ENCODE peak calls at places on chromosomes 1 and 21, in four cellular contexts. F is MM.1S, J is BE2C, A is breast epithelium. Q is an unnamed sample.
A peak's percentile ranks its signal among the peaks of the same experiment; 100 is the strongest.

GRCh38 chr1:232704694-232705680 is 75.1 kb upstream of the SIPA1L2 start:
- DNase-seq in J (peak; percentile 43), F (no peak), A (no peak), Q (no peak)

GRCh38 chr1:180854456-180854855 is 58.2 kb upstream of the KIAA1614 start:
- DNase-seq in F (no peak), J (no peak), A (no peak), Q (no peak)

GRCh38 chr1:226659641-226660040 is 79.4 kb downstream of the ITPKB start:
- DNase-seq in J (no peak), F (no peak), A (no peak), Q (no peak)

GRCh38 chr1:2355408-2356261 is 35.7 kb downstream of the MORN1 start:
- DNase-seq in F (no peak), J (peak; percentile 2), A (no peak), Q (no peak)

GRCh38 chr1:62384276-62385005 is 52.4 kb upstream of the USP1 start:
- DNase-seq in A (no peak), F (no peak), J (peak; percentile 71), Q (no peak)

GRCh38 chr1:101366513-101367215 is 129.8 kb downstream of the S1PR1 start:
- DNase-seq in J (no peak), F (no peak), A (no peak), Q (no peak)

GRCh38 chr1:21050031-21050430 is 126.7 kb downstream of the EIF4G3 start:
- DNase-seq in J (no peak), F (no peak), A (no peak), Q (no peak)

GRCh38 chr1:209926045-209926444 is 12.0 kb upstream of the SYT14 start:
- DNase-seq in A (no peak), F (no peak), J (peak; percentile 72), Q (no peak)

GRCh38 chr1:95340056-95340455 is 106.0 kb downstream of the RWDD3 start:
- DNase-seq in J (no peak), F (no peak), A (no peak), Q (no peak)

GRCh38 chr21:20802631-20803260 is 195.5 kb upstream of the NCAM2 start:
- DNase-seq in J (peak; percentile 18), F (no peak), A (no peak), Q (no peak)

GRCh38 chr1:84613887-84614286 is 39.6 kb upstream of the CTBS start:
- DNase-seq in A (no peak), J (no peak), F (no peak), Q (no peak)

DNA sequence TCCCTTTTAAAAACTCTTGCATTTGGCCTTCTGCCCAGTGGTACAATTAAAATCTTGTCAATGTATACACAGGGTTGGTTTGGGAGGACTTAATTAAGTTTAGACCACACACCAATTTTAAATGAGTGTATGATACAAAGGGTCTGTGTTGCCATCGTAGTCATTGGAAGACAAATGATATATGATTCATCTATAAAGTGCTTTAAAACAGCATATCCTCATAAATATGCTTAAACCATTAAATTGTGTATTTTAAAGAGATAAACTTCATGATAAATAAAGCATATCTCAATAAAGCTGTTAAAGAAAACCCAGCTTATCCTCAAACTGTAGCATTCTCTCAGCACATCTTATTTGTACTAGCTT is 69.5 kb downstream of the LUZP1 start:
- DNase-seq in F (no peak), J (no peak), A (no peak), Q (no peak)
- H3K4me1 ChIP-seq in F (no peaks in the 10 kb centered on the region), J (no peaks in the 10 kb centered on the region), A (peaks cover 5% of the 10 kb centered on the region), Q (peaks cover 36% of the 10 kb centered on the region)

GRCh38 chr1:204446413-204447111 is 34.9 kb upstream of the PPP1R15B start:
- DNase-seq in F (peak; percentile 82), A (no peak), J (peak; percentile 89), Q (peak; percentile 57)

GRCh38 chr1:204448321-204448964 is 36.8 kb upstream of the PPP1R15B start:
- DNase-seq in J (no peak), A (no peak), F (no peak), Q (no peak)

GRCh38 chr1:204448991-204449390 is 37.4 kb upstream of the PPP1R15B start:
- DNase-seq in F (no peak), A (no peak), J (no peak), Q (no peak)

GRCh38 chr1:204447220-204447619 is 35.6 kb upstream of the PPP1R15B start:
- DNase-seq in J (no peak), F (no peak), A (no peak), Q (no peak)

DNA sequence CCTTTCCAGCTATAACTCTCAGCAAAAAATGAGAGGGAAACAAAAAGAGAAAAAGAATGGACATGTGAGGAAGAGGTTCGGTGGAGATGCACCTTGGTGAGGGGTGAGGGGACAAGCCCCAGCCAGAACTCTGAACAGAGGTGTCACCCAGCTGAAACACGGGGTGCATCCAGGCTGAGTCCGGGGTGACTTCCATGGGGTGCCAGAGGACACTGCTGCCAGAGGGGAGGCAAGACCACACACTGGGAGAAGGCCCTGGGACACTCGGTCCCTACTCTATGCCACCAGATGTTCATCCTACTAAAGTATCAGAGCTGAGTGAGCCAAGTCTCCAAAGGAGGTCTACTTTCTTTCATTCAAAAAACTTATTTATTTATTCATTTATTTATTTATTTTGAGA is 36.1 kb upstream of the PPP1R15B start:
- DNase-seq in A (no peak), F (no peak), J (no peak), Q (no peak)
- H3K4me1 ChIP-seq in A (peaks cover 9% of the 10 kb centered on the region), F (peaks cover 1% of the 10 kb centered on the region), J (peaks cover 8% of the 10 kb centered on the region), Q (peaks cover 8% of the 10 kb centered on the region)

DNA sequence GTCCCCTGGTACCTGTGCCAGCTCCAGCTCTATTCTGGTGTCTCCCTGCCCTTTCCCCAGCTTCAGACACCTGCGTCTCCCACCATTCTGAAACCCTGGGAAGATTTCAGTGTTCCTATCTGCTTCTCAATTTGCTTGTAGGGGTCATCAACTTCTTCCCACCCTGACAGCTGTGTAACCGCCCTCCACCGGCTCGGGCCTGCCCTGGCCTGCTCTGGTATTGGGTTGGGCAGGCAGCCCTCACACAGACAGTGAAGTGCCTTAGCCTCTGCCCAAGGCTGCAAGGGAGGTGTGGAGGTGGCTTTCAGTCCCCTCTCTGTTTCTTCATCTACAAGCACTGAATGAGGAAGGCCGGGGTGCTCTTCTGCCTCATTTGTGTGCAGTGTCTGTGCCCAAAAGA is 97.2 kb downstream of the LAMC2 start:
- DNase-seq in A (no peak), J (no peak), F (no peak), Q (no peak)
- H3K4me1 ChIP-seq in A (peaks cover 4% of the 10 kb centered on the region), J (peaks cover 25% of the 10 kb centered on the region), F (no peaks in the 10 kb centered on the region), Q (peaks cover 20% of the 10 kb centered on the region)

GRCh38 chr1:30379684-30380624 is 343.4 kb downstream of the MATN1 start:
- DNase-seq in J (peak; percentile 55), F (peak; percentile 57), A (peak; percentile 53), Q (no peak)
- H3K4me1 ChIP-seq in J (no peaks in the 10 kb centered on the region), F (no peaks in the 10 kb centered on the region), A (no peaks in the 10 kb centered on the region), Q (no peaks in the 10 kb centered on the region)

GRCh38 chr1:165345502-165345901 is 11.0 kb downstream of the LMX1A start:
- DNase-seq in F (no peak), J (no peak), A (no peak), Q (no peak)

GRCh38 chr1:165342588-165342987 is 13.9 kb downstream of the LMX1A start:
- DNase-seq in A (no peak), J (no peak), F (no peak), Q (no peak)

GRCh38 chr1:165344736-165345135 is 11.8 kb downstream of the LMX1A start:
- DNase-seq in J (no peak), A (no peak), F (no peak), Q (peak; percentile 53)

DNA sequence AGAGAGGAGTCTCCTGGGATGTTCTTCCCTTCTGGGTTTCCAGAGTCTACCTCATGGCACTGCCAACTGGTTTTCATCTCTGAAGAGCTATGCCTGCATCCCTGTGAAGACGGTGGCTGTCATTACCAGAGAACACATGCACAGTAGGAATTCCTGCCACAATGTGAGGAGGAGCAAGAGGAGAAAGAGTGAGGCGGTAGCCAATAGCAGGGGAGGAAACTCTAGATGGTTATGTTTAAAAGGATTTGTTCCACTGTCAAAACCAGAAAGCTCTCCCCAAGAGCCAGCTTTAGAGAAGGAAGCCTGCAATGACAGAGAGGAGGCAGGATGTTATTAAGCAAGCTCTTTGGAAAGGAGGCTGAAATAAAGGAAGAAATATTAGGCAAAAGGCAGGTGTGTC is 12.3 kb downstream of the LMX1A start:
- DNase-seq in A (no peak), J (no peak), F (no peak), Q (no peak)
- H3K4me1 ChIP-seq in A (no peaks in the 10 kb centered on the region), J (no peaks in the 10 kb centered on the region), F (no peaks in the 10 kb centered on the region), Q (no peaks in the 10 kb centered on the region)

GRCh38 chr1:183925947-183926346 is 111.6 kb downstream of the COLGALT2 start:
- DNase-seq in F (no peak), A (no peak), J (no peak), Q (no peak)

GRCh38 chr1:183932412-183932811 is 105.1 kb downstream of the COLGALT2 start:
- DNase-seq in F (no peak), J (no peak), A (no peak), Q (peak; percentile 81)

GRCh38 chr1:183931646-183932271 is 105.8 kb downstream of the COLGALT2 start:
- DNase-seq in F (no peak), A (no peak), J (no peak), Q (no peak)

GRCh38 chr1:183922197-183922596 is 115.3 kb downstream of the COLGALT2 start:
- DNase-seq in A (no peak), J (no peak), F (no peak), Q (no peak)

GRCh38 chr1:183926978-183927377 is 110.5 kb downstream of the COLGALT2 start:
- DNase-seq in A (no peak), F (no peak), J (no peak), Q (no peak)
- H3K4me1 ChIP-seq in A (peaks cover 1% of the 10 kb centered on the region), F (no peaks in the 10 kb centered on the region), J (no peaks in the 10 kb centered on the region), Q (no peaks in the 10 kb centered on the region)

Q was measured in left lung.